ENCODE peak calls at places on chromosomes 3 and 15, in seven cellular contexts. H is MM.1S, X is HS-27A, F is NCI-H1105 treated with DMSO at 0.1 percent for 48 hours, I is brain microvascular endothelial cell, O is NCI-H524, G is NCI-H774. M is an unnamed sample.

GRCh38 chr3:10511809-10512494 is 6.6 kb upstream of the ATP2B2 start:
- DNase-seq in F (no peak), I (peak; percentile 66), X (peak; percentile 69), O (no peak), G (no peak), H (no peak), M (peak; percentile 70)

GRCh38 chr15:58775402-58775801 is 4.3 kb downstream of the MINDY2 start:
- DNase-seq in H (no peak), F (no peak), G (no peak), I (no peak), X (no peak), O (no peak), M (no peak)

GRCh38 chr3:43171770-43172169 is 65.9 kb upstream of the POMGNT2 start:
- DNase-seq in F (no peak), O (no peak), G (no peak), X (no peak), I (no peak), H (no peak), M (no peak)

GRCh38 chr15:64809649-64810498 is 15.6 kb downstream of the PIF1 start:
- DNase-seq in O (peak; percentile 56), H (peak; percentile 59), X (peak; percentile 57), G (peak; percentile 54), F (peak; percentile 72), I (peak; percentile 59), M (peak; percentile 88)

GRCh38 chr15:76239786-76240185 is 71.5 kb downstream of the ETFA start:
- DNase-seq in O (no peak), F (peak; percentile 70), X (no peak), G (no peak), I (no peak), H (no peak), M (no peak)

GRCh38 chr3:2851835-2852234 is 258.3 kb downstream of the IL5RA start:
- DNase-seq in I (no peak), X (no peak), F (no peak), H (no peak), G (no peak), O (no peak), M (no peak)

GRCh38 chr3:195847061-195847950 is 35.6 kb upstream of the MUC4 start:
- DNase-seq in H (no peak), G (no peak), O (no peak), I (peak; percentile 65), X (no peak), F (no peak), M (peak; percentile 89)

GRCh38 chr3:42351221-42351620 is 59.2 kb downstream of the LYZL4 start:
- DNase-seq in X (peak; percentile 36), I (peak; percentile 11), G (no peak), H (no peak), O (no peak), F (no peak), M (peak; percentile 10)

GRCh38 chr3:113157408-113157980 is 53.9 kb upstream of the BOC start:
- DNase-seq in H (no peak), G (no peak), X (no peak), O (no peak), I (no peak), F (no peak), M (no peak)

GRCh38 chr3:33313331-33313730 is 36.1 kb downstream of the FBXL2 start:
- DNase-seq in O (no peak), X (no peak), I (peak; percentile 70), G (no peak), H (no peak), F (no peak), M (no peak)

GRCh38 chr3:133535971-133536634 is 37.4 kb upstream of the CDV3 start:
- DNase-seq in G (no peak), O (no peak), X (peak; percentile 74), I (peak; percentile 83), H (no peak), F (no peak), M (peak; percentile 49)

GRCh38 chr3:61936344-61936937 is 375.1 kb downstream of the PTPRG start:
- DNase-seq in G (peak; percentile 0), I (peak; percentile 25), H (peak; percentile 15), F (no peak), O (no peak), X (peak; percentile 11), M (no peak)

M was measured in HTR-8/SVneo.